ENCODE peak calls at places on chromosome 9, in nine cellular contexts. Q, Y, P, S, Z, K, B, M and X are unnamed samples.

GRCh38 chr9:118449554-118449953 is 745.4 kb downstream of the TLR4 start:
- DNase-seq in Q (no peak), Y (no peak), P (no peak), S (no peak), Z (no peak), K (no peak), B (no peak), M (no peak), X (no peak)

GRCh38 chr9:133981589-133981957 is 10.6 kb downstream of the VAV2 start:
- DNase-seq in Q (no peak), Y (no peak), P (no peak), S (no peak), Z (no peak), K (no peak), B (no peak), M (no peak), X (peak)

GRCh38 chr9:77793909-77794308 is 145.8 kb upstream of the GNA14 start:
- DNase-seq in Q (no peak), Y (no peak), P (peak), S (no peak), Z (no peak), K (no peak), B (no peak), M (peak), X (no peak)

GRCh38 chr9:135971892-135972291 is 10.7 kb upstream of the UBAC1 start:
- DNase-seq in Q (no peak), Y (no peak), P (no peak), S (peak), Z (no peak), K (no peak), B (no peak), M (no peak), X (no peak)

GRCh38 chr9:120477534-120478001 is 102.4 kb downstream of the CDK5RAP2 start:
- DNase-seq in Q (no peak), Y (peak), P (peak), S (no peak), Z (no peak), K (no peak), B (peak), M (peak), X (no peak)

GRCh38 chr9:112311497-112311896 is 21.9 kb downstream of the PTBP3 start:
- DNase-seq in Q (no peak), Y (no peak), P (no peak), S (no peak), Z (no peak), K (no peak), B (no peak), M (no peak), X (no peak)

GRCh38 chr9:115551396-115551795 is 433.4 kb upstream of the TNC start:
- DNase-seq in Q (no peak), Y (no peak), P (peak), S (no peak), Z (no peak), K (no peak), B (no peak), M (no peak), X (no peak)

GRCh38 chr9:87517732-87518131 is 20.1 kb downstream of the DAPK1 start:
- DNase-seq in Q (no peak), Y (no peak), P (no peak), S (no peak), Z (no peak), K (no peak), B (no peak), M (no peak), X (no peak)

GRCh38 chr9:136940526-136941230 is 3.9 kb downstream of the FBXW5 start:
- DNase-seq in Q (peak), Y (no peak), P (no peak), S (no peak), Z (no peak), K (no peak), B (no peak), M (no peak), X (peak)

GRCh38 chr9:121034529-121034928 is 15.5 kb downstream of the C5 start:
- DNase-seq in Q (no peak), Y (no peak), P (no peak), S (no peak), Z (no peak), K (no peak), B (no peak), M (no peak), X (no peak)

GRCh38 chr9:29802454-29802853 is 2229.2 kb upstream of the C9orf72 start:
- DNase-seq in Q (no peak), Y (no peak), P (no peak), S (no peak), Z (no peak), K (no peak), B (no peak), M (no peak), X (no peak)

GRCh38 chr9:133979124-133979920 is 12.8 kb downstream of the VAV2 start:
- DNase-seq in Q (peak), Y (no peak), P (peak), S (no peak), Z (no peak), K (no peak), B (no peak), M (no peak), X (peak)

GRCh38 chr9:2655411-2655901 is 33.9 kb downstream of the VLDLR start:
- DNase-seq in Q (no peak), Y (peak), P (peak), S (no peak), Z (no peak), K (no peak), B (no peak), M (no peak), X (no peak)

GRCh38 chr9:90009447-90009846 is 404.6 kb downstream of the GADD45G start:
- DNase-seq in Q (no peak), Y (no peak), P (no peak), S (no peak), Z (no peak), K (no peak), B (peak), M (no peak), X (no peak)

GRCh38 chr9:78097541-78097940 is 65.9 kb upstream of the GNAQ start:
- DNase-seq in Q (no peak), Y (no peak), P (no peak), S (no peak), Z (no peak), K (no peak), B (no peak), M (no peak), X (no peak)

GRCh38 chr9:134329886-134330285 is 3.6 kb downstream of the RXRA start:
- DNase-seq in Q (no peak), Y (no peak), P (peak), S (no peak), Z (no peak), K (no peak), B (no peak), M (no peak), X (no peak)

GRCh38 chr9:68552700-68553099 is 12.0 kb upstream of the TMEM252 start:
- DNase-seq in Q (no peak), Y (no peak), P (peak), S (no peak), Z (no peak), K (no peak), B (no peak), M (no peak), X (no peak)

GRCh38 chr9:127050152-127050551 is 72.3 kb downstream of the ANGPTL2 start:
- DNase-seq in Q (no peak), Y (no peak), P (no peak), S (no peak), Z (no peak), K (no peak), B (no peak), M (no peak), X (no peak)